ENCODE peak calls at places on chromosome 6, in nine cellular contexts. One of them, this sample, is unnamed.

GRCh38 chr6:129641344-129641743 is 68.6 kb downstream of the ARHGAP18 start:
- DNase-seq in epithelial cell of prostate: no peak
- DNase-seq in activated CD4-positive, alpha-beta T cell treated with anti-CD3 and anti-CD28 coated beads for 48 hours: no peak
- DNase-seq in effector memory CD4-positive, alpha-beta T cell: no peak
- DNase-seq in KBM-7: no peak
- DNase-seq in HuH-7: no peak
- DNase-seq in aorta: no peak
- DNase-seq in sciatic nerve: no peak
- DNase-seq in fibroblast of mammary gland: peak; percentile 45
- DNase-seq in this sample: no peak

GRCh38 chr6:7881765-7882500 is 28.7 kb downstream of the TXNDC5 start:
- DNase-seq in HuH-7: no peak
- DNase-seq in sciatic nerve: no peak
- DNase-seq in KBM-7: no peak
- DNase-seq in activated CD4-positive, alpha-beta T cell treated with anti-CD3 and anti-CD28 coated beads for 48 hours: no peak
- DNase-seq in fibroblast of mammary gland: no peak
- DNase-seq in epithelial cell of prostate: no peak
- DNase-seq in aorta: no peak
- DNase-seq in effector memory CD4-positive, alpha-beta T cell: no peak
- DNase-seq in this sample: no peak

GRCh38 chr6:17448165-17448564 is 54.8 kb downstream of the CAP2 start:
- DNase-seq in activated CD4-positive, alpha-beta T cell treated with anti-CD3 and anti-CD28 coated beads for 48 hours: no peak
- DNase-seq in epithelial cell of prostate: no peak
- DNase-seq in sciatic nerve: no peak
- DNase-seq in fibroblast of mammary gland: no peak
- DNase-seq in effector memory CD4-positive, alpha-beta T cell: no peak
- DNase-seq in aorta: no peak
- DNase-seq in KBM-7: no peak
- DNase-seq in HuH-7: no peak
- DNase-seq in this sample: no peak

GRCh38 chr6:6686748-6687601 is 98.5 kb downstream of the LY86 start:
- DNase-seq in KBM-7: peak; percentile 96
- DNase-seq in activated CD4-positive, alpha-beta T cell treated with anti-CD3 and anti-CD28 coated beads for 48 hours: peak; percentile 39
- DNase-seq in aorta: peak; percentile 90
- DNase-seq in effector memory CD4-positive, alpha-beta T cell: no peak
- DNase-seq in sciatic nerve: peak; percentile 90
- DNase-seq in fibroblast of mammary gland: peak; percentile 40
- DNase-seq in epithelial cell of prostate: peak; percentile 60
- DNase-seq in HuH-7: peak; percentile 71
- DNase-seq in this sample: peak; percentile 88

GRCh38 chr6:89934685-89935366 is 40.6 kb downstream of the GJA10 start:
- DNase-seq in aorta: no peak
- DNase-seq in KBM-7: no peak
- DNase-seq in sciatic nerve: no peak
- DNase-seq in HuH-7: no peak
- DNase-seq in fibroblast of mammary gland: no peak
- DNase-seq in effector memory CD4-positive, alpha-beta T cell: no peak
- DNase-seq in epithelial cell of prostate: no peak
- DNase-seq in activated CD4-positive, alpha-beta T cell treated with anti-CD3 and anti-CD28 coated beads for 48 hours: no peak
- DNase-seq in this sample: no peak

GRCh38 chr6:13624871-13625288 is 9.7 kb downstream of the NOL7 start:
- DNase-seq in sciatic nerve: no peak
- DNase-seq in fibroblast of mammary gland: peak; percentile 54
- DNase-seq in activated CD4-positive, alpha-beta T cell treated with anti-CD3 and anti-CD28 coated beads for 48 hours: peak; percentile 24
- DNase-seq in KBM-7: peak; percentile 68
- DNase-seq in aorta: no peak
- DNase-seq in epithelial cell of prostate: no peak
- DNase-seq in effector memory CD4-positive, alpha-beta T cell: no peak
- DNase-seq in HuH-7: peak; percentile 39
- DNase-seq in this sample: peak; percentile 74

GRCh38 chr6:125858427-125859320 is 67.9 kb downstream of the NCOA7 start:
- DNase-seq in epithelial cell of prostate: no peak
- DNase-seq in HuH-7: peak; percentile 65
- DNase-seq in aorta: peak; percentile 74
- DNase-seq in fibroblast of mammary gland: peak; percentile 74
- DNase-seq in KBM-7: no peak
- DNase-seq in effector memory CD4-positive, alpha-beta T cell: no peak
- DNase-seq in sciatic nerve: no peak
- DNase-seq in activated CD4-positive, alpha-beta T cell treated with anti-CD3 and anti-CD28 coated beads for 48 hours: peak; percentile 24
- DNase-seq in this sample: peak; percentile 62

GRCh38 chr6:44489912-44490604 is 102.6 kb downstream of the CDC5L start:
- DNase-seq in epithelial cell of prostate: peak; percentile 80
- DNase-seq in sciatic nerve: no peak
- DNase-seq in effector memory CD4-positive, alpha-beta T cell: no peak
- DNase-seq in HuH-7: no peak
- DNase-seq in aorta: no peak
- DNase-seq in KBM-7: no peak
- DNase-seq in activated CD4-positive, alpha-beta T cell treated with anti-CD3 and anti-CD28 coated beads for 48 hours: no peak
- DNase-seq in fibroblast of mammary gland: peak; percentile 98
- DNase-seq in this sample: no peak

GRCh38 chr6:3867616-3868502 is 18.7 kb downstream of the FAM50B start:
- DNase-seq in aorta: no peak
- DNase-seq in KBM-7: no peak
- DNase-seq in fibroblast of mammary gland: peak; percentile 87
- DNase-seq in effector memory CD4-positive, alpha-beta T cell: no peak
- DNase-seq in sciatic nerve: no peak
- DNase-seq in epithelial cell of prostate: no peak
- DNase-seq in HuH-7: no peak
- DNase-seq in activated CD4-positive, alpha-beta T cell treated with anti-CD3 and anti-CD28 coated beads for 48 hours: no peak
- DNase-seq in this sample: no peak

GRCh38 chr6:114194362-114195343 is 148.2 kb downstream of the HS3ST5 start:
- DNase-seq in fibroblast of mammary gland: no peak
- DNase-seq in aorta: no peak
- DNase-seq in effector memory CD4-positive, alpha-beta T cell: no peak
- DNase-seq in epithelial cell of prostate: no peak
- DNase-seq in activated CD4-positive, alpha-beta T cell treated with anti-CD3 and anti-CD28 coated beads for 48 hours: no peak
- DNase-seq in KBM-7: no peak
- DNase-seq in sciatic nerve: no peak
- DNase-seq in HuH-7: no peak
- DNase-seq in this sample: no peak

GRCh38 chr6:43845646-43846045 is 75.6 kb downstream of the VEGFA start:
- DNase-seq in epithelial cell of prostate: no peak
- DNase-seq in HuH-7: no peak
- DNase-seq in fibroblast of mammary gland: no peak
- DNase-seq in aorta: no peak
- DNase-seq in KBM-7: no peak
- DNase-seq in activated CD4-positive, alpha-beta T cell treated with anti-CD3 and anti-CD28 coated beads for 48 hours: no peak
- DNase-seq in sciatic nerve: no peak
- DNase-seq in effector memory CD4-positive, alpha-beta T cell: no peak
- DNase-seq in this sample: no peak

GRCh38 chr6:43870660-43871061 is 100.7 kb downstream of the VEGFA start:
- DNase-seq in activated CD4-positive, alpha-beta T cell treated with anti-CD3 and anti-CD28 coated beads for 48 hours: no peak
- DNase-seq in sciatic nerve: no peak
- DNase-seq in effector memory CD4-positive, alpha-beta T cell: no peak
- DNase-seq in KBM-7: no peak
- DNase-seq in epithelial cell of prostate: no peak
- DNase-seq in aorta: no peak
- DNase-seq in fibroblast of mammary gland: peak; percentile 57
- DNase-seq in HuH-7: no peak
- DNase-seq in this sample: no peak

GRCh38 chr6:45703041-45703739 is 312.5 kb downstream of the CLIC5 start:
- DNase-seq in epithelial cell of prostate: no peak
- DNase-seq in effector memory CD4-positive, alpha-beta T cell: no peak
- DNase-seq in HuH-7: no peak
- DNase-seq in aorta: no peak
- DNase-seq in activated CD4-positive, alpha-beta T cell treated with anti-CD3 and anti-CD28 coated beads for 48 hours: no peak
- DNase-seq in KBM-7: no peak
- DNase-seq in sciatic nerve: no peak
- DNase-seq in fibroblast of mammary gland: peak; percentile 83
- DNase-seq in this sample: no peak

GRCh38 chr6:161631676-161632194 is 357.9 kb upstream of the AGPAT4 start:
- DNase-seq in epithelial cell of prostate: no peak
- DNase-seq in sciatic nerve: no peak
- DNase-seq in activated CD4-positive, alpha-beta T cell treated with anti-CD3 and anti-CD28 coated beads for 48 hours: no peak
- DNase-seq in effector memory CD4-positive, alpha-beta T cell: no peak
- DNase-seq in aorta: no peak
- DNase-seq in HuH-7: no peak
- DNase-seq in fibroblast of mammary gland: peak; percentile 93
- DNase-seq in KBM-7: no peak
- DNase-seq in this sample: no peak

GRCh38 chr6:157263146-157263545 is 60.2 kb downstream of the TMEM242 start:
- DNase-seq in KBM-7: no peak
- DNase-seq in epithelial cell of prostate: no peak
- DNase-seq in HuH-7: no peak
- DNase-seq in effector memory CD4-positive, alpha-beta T cell: no peak
- DNase-seq in fibroblast of mammary gland: no peak
- DNase-seq in aorta: peak; percentile 76
- DNase-seq in sciatic nerve: no peak
- DNase-seq in activated CD4-positive, alpha-beta T cell treated with anti-CD3 and anti-CD28 coated beads for 48 hours: no peak
- DNase-seq in this sample: no peak

GRCh38 chr6:117509021-117509420 is 26.5 kb downstream of the DCBLD1 start:
- DNase-seq in HuH-7: no peak
- DNase-seq in activated CD4-positive, alpha-beta T cell treated with anti-CD3 and anti-CD28 coated beads for 48 hours: no peak
- DNase-seq in epithelial cell of prostate: no peak
- DNase-seq in sciatic nerve: no peak
- DNase-seq in fibroblast of mammary gland: no peak
- DNase-seq in effector memory CD4-positive, alpha-beta T cell: no peak
- DNase-seq in KBM-7: no peak
- DNase-seq in aorta: no peak
- DNase-seq in this sample: no peak

GRCh38 chr6:152273638-152274037 is 363.5 kb downstream of the SYNE1 start:
- DNase-seq in activated CD4-positive, alpha-beta T cell treated with anti-CD3 and anti-CD28 coated beads for 48 hours: no peak
- DNase-seq in fibroblast of mammary gland: peak; percentile 12
- DNase-seq in KBM-7: no peak
- DNase-seq in effector memory CD4-positive, alpha-beta T cell: no peak
- DNase-seq in sciatic nerve: no peak
- DNase-seq in epithelial cell of prostate: no peak
- DNase-seq in HuH-7: no peak
- DNase-seq in aorta: no peak
- DNase-seq in this sample: no peak

GRCh38 chr6:88512951-88513350 is 346.8 kb upstream of the CNR1 start:
- DNase-seq in aorta: no peak
- DNase-seq in fibroblast of mammary gland: no peak
- DNase-seq in effector memory CD4-positive, alpha-beta T cell: no peak
- DNase-seq in activated CD4-positive, alpha-beta T cell treated with anti-CD3 and anti-CD28 coated beads for 48 hours: no peak
- DNase-seq in HuH-7: no peak
- DNase-seq in epithelial cell of prostate: peak; percentile 3
- DNase-seq in KBM-7: no peak
- DNase-seq in sciatic nerve: no peak
- DNase-seq in this sample: no peak

GRCh38 chr6:15443119-15443518 is 197.2 kb downstream of the JARID2 start:
- DNase-seq in sciatic nerve: no peak
- DNase-seq in KBM-7: no peak
- DNase-seq in HuH-7: no peak
- DNase-seq in effector memory CD4-positive, alpha-beta T cell: no peak
- DNase-seq in fibroblast of mammary gland: peak; percentile 89
- DNase-seq in activated CD4-positive, alpha-beta T cell treated with anti-CD3 and anti-CD28 coated beads for 48 hours: no peak
- DNase-seq in aorta: no peak
- DNase-seq in epithelial cell of prostate: peak; percentile 26
- DNase-seq in this sample: no peak